ENCODE peak calls at places on chromosomes 16 and 17, in nine cellular contexts. Q, V, P, S, C, U, Y, M and T are unnamed samples.

GRCh38 chr17:76570877-76571471 is 14.7 kb downstream of the ST6GALNAC2 start:
- DNase-seq in P (no peak), S (no peak), M (no peak), Q (no peak), V (no peak), Y (no peak), U (no peak), C (no peak), T (no peak)

GRCh38 chr17:35073991-35074627 is 10.6 kb upstream of the RFFL start:
- DNase-seq in P (no peak), C (no peak), Q (no peak), Y (no peak), M (no peak), S (no peak), U (no peak), V (no peak), T (no peak)

GRCh38 chr16:17305694-17306093 is 165.1 kb downstream of the XYLT1 start:
- DNase-seq in Q (no peak), Y (no peak), P (no peak), V (no peak), S (no peak), M (no peak), C (no peak), U (no peak), T (no peak)

GRCh38 chr17:28500712-28501379 is 5.3 kb upstream of the FOXN1 start:
- DNase-seq in U (no peak), P (no peak), V (no peak), Y (no peak), S (no peak), C (no peak), Q (no peak), M (no peak), T (no peak)

GRCh38 chr17:39165178-39165843 is 650 bp downstream of the ARL5C start:
- DNase-seq in V (no peak), U (no peak), Y (no peak), C (no peak), S (no peak), P (no peak), M (no peak), Q (no peak), T (no peak)

GRCh38 chr17:77915594-77916021 is 42.9 kb upstream of the TNRC6C start:
- DNase-seq in C (no peak), P (no peak), S (no peak), Y (no peak), U (no peak), M (no peak), V (no peak), Q (no peak), T (no peak)

GRCh38 chr17:39045948-39046679 is 78.9 kb upstream of the FBXO47 start:
- DNase-seq in Q (no peak), C (no peak), U (no peak), P (no peak), M (no peak), S (no peak), Y (no peak), V (no peak), T (no peak)

GRCh38 chr17:44794699-44795413 is 35.2 kb downstream of the GJC1 start:
- DNase-seq in V (no peak), U (peak; percentile 74), S (no peak), P (peak; percentile 46), M (peak; percentile 96), Q (peak; percentile 80), C (peak; percentile 55), Y (no peak), T (no peak)

GRCh38 chr17:62630365-62631085 is 3.1 kb downstream of the MRC2 start:
- DNase-seq in C (no peak), V (no peak), M (peak; percentile 50), S (no peak), P (no peak), U (no peak), Q (no peak), Y (no peak), T (no peak)

GRCh38 chr16:67760831-67761230 is 41.7 kb upstream of the GFOD2 start:
- DNase-seq in P (no peak), U (no peak), C (no peak), Y (no peak), V (no peak), M (no peak), Q (no peak), S (no peak), T (no peak)

GRCh38 chr17:64777413-64778101 is 115.5 kb upstream of the SMURF2 start:
- DNase-seq in V (no peak), M (no peak), Y (peak; percentile 38), C (no peak), S (no peak), Q (no peak), P (no peak), U (no peak), T (no peak)